ENCODE peak calls at places on chromosomes 13 and 19, in five cellular contexts. O is NCI-H1092; G is AG20443; D is stimulated activated CD4-positive, alpha-beta T cell treated with anti-CD3 and anti-CD28 coated beads, TNF-alpha, amount 100 ng/mL, for 4 hours; V is RPMI7951. Y is an unnamed sample.

GRCh38 chr19:12513531-12514061 is 29.0 kb upstream of the ZNF709 start:
- DNase-seq in O (no peak), G (no peak), D (no peak), V (no peak), Y (no peak)

GRCh38 chr19:17423429-17424208 is 3.8 kb downstream of the MVB12A start:
- DNase-seq in O (no peak), G (peak), D (no peak), V (no peak), Y (no peak)

GRCh38 chr19:50762554-50762953 is 7.7 kb upstream of the GPR32 start:
- DNase-seq in O (no peak), G (no peak), D (no peak), V (no peak), Y (no peak)

GRCh38 chr19:45137179-45137761 is 23.5 kb downstream of the NKPD1 start:
- DNase-seq in O (no peak), G (no peak), D (no peak), V (no peak), Y (no peak)

GRCh38 chr13:50990540-50991506 is 81.2 kb downstream of the RNASEH2B start:
- DNase-seq in O (peak), G (peak), D (no peak), V (peak), Y (no peak)

GRCh38 chr13:36530050-36530789 is 97.9 kb downstream of the CCNA1 start:
- DNase-seq in O (no peak), G (no peak), D (no peak), V (no peak), Y (no peak)

GRCh38 chr19:2494084-2494446 is 18.1 kb downstream of the GADD45B start:
- DNase-seq in O (no peak), G (peak), D (no peak), V (peak), Y (no peak)

GRCh38 chr13:101858869-101859268 is 406.4 kb downstream of the ITGBL1 start:
- DNase-seq in O (no peak), G (no peak), D (no peak), V (no peak), Y (no peak)

GRCh38 chr19:6105444-6105843 is 4.9 kb downstream of the RFX2 start:
- DNase-seq in O (no peak), G (no peak), D (no peak), V (no peak), Y (no peak)

GRCh38 chr19:30076101-30076551 is 134.1 kb downstream of the URI1 start:
- DNase-seq in O (no peak), G (no peak), D (no peak), V (no peak), Y (no peak)

GRCh38 chr13:111178417-111178816 is 63.3 kb downstream of the ARHGEF7 start:
- DNase-seq in O (no peak), G (no peak), D (no peak), V (no peak), Y (no peak)

GRCh38 chr19:45615795-45616708 is 14.0 kb upstream of the GPR4 start:
- DNase-seq in O (no peak), G (peak), D (peak), V (peak), Y (no peak)

GRCh38 chr13:30312859-30313258 is 5.5 kb upstream of the KATNAL1 start:
- DNase-seq in O (no peak), G (no peak), D (no peak), V (no peak), Y (no peak)